ENCODE peak calls at places on chromosomes 12 and 14, in six cellular contexts. One of them, this sample, is unnamed.

GRCh38 chr12:92467886-92468285 is 234.9 kb upstream of the PLEKHG7 start:
- DNase-seq in endothelial cell: no peak
- DNase-seq in A172: peak
- DNase-seq in mesendoderm: peak
- DNase-seq in caudate nucleus: no peak
- DNase-seq in H9: no peak
- DNase-seq in this sample: no peak

GRCh38 chr12:126268222-126268621 is 1203.0 kb downstream of the AACS start:
- DNase-seq in mesendoderm: no peak
- DNase-seq in caudate nucleus: no peak
- DNase-seq in endothelial cell: no peak
- DNase-seq in H9: no peak
- DNase-seq in A172: no peak
- DNase-seq in this sample: no peak

GRCh38 chr14:56814468-56815074 is 4.3 kb upstream of the OTX2 start:
- DNase-seq in mesendoderm: peak
- DNase-seq in endothelial cell: no peak
- DNase-seq in caudate nucleus: no peak
- DNase-seq in A172: no peak
- DNase-seq in H9: peak
- DNase-seq in this sample: no peak

GRCh38 chr14:58918066-58918465 is 270.4 kb upstream of the DAAM1 start:
- DNase-seq in caudate nucleus: no peak
- DNase-seq in mesendoderm: no peak
- DNase-seq in A172: no peak
- DNase-seq in endothelial cell: no peak
- DNase-seq in H9: no peak
- DNase-seq in this sample: no peak

GRCh38 chr12:122449317-122449716 is 26.8 kb upstream of the CLIP1 start:
- DNase-seq in H9: no peak
- DNase-seq in endothelial cell: no peak
- DNase-seq in mesendoderm: no peak
- DNase-seq in caudate nucleus: no peak
- DNase-seq in A172: peak
- DNase-seq in this sample: no peak

GRCh38 chr14:31926123-31926522 is 151.0 kb upstream of the ARHGAP5 start:
- DNase-seq in H9: no peak
- DNase-seq in mesendoderm: peak
- DNase-seq in caudate nucleus: no peak
- DNase-seq in endothelial cell: no peak
- DNase-seq in A172: peak
- DNase-seq in this sample: no peak

GRCh38 chr12:92192361-92192760 is 46.7 kb upstream of the BTG1 start:
- DNase-seq in mesendoderm: no peak
- DNase-seq in H9: no peak
- DNase-seq in endothelial cell: no peak
- DNase-seq in A172: no peak
- DNase-seq in caudate nucleus: no peak
- DNase-seq in this sample: no peak

GRCh38 chr12:48197549-48197966 is 5.5 kb downstream of the OR10AD1 start:
- DNase-seq in mesendoderm: peak
- DNase-seq in caudate nucleus: no peak
- DNase-seq in endothelial cell: no peak
- DNase-seq in A172: no peak
- DNase-seq in H9: no peak
- DNase-seq in this sample: no peak

GRCh38 chr12:47981496-47982260 is 18.3 kb downstream of the TMEM106C start:
- DNase-seq in H9: no peak
- DNase-seq in A172: no peak
- DNase-seq in endothelial cell: no peak
- DNase-seq in mesendoderm: no peak
- DNase-seq in caudate nucleus: no peak
- DNase-seq in this sample: no peak

GRCh38 chr12:115528466-115528865 is 749.0 kb downstream of the MED13L start:
- DNase-seq in endothelial cell: no peak
- DNase-seq in A172: no peak
- DNase-seq in mesendoderm: no peak
- DNase-seq in caudate nucleus: no peak
- DNase-seq in H9: no peak
- DNase-seq in this sample: no peak

GRCh38 chr14:71466251-71466650 is 466.0 kb upstream of the RGS6 start:
- DNase-seq in mesendoderm: no peak
- DNase-seq in endothelial cell: no peak
- DNase-seq in caudate nucleus: no peak
- DNase-seq in H9: no peak
- DNase-seq in A172: no peak
- DNase-seq in this sample: no peak

GRCh38 chr12:48281811-48282210 is 68.9 kb downstream of the ZNF641 start:
- DNase-seq in endothelial cell: no peak
- DNase-seq in H9: no peak
- DNase-seq in mesendoderm: no peak
- DNase-seq in A172: peak
- DNase-seq in caudate nucleus: no peak
- DNase-seq in this sample: no peak

GRCh38 chr12:65827827-65828231 is 3.5 kb downstream of the HMGA2 start:
- DNase-seq in H9: no peak
- DNase-seq in caudate nucleus: no peak
- DNase-seq in A172: no peak
- DNase-seq in endothelial cell: no peak
- DNase-seq in mesendoderm: peak
- DNase-seq in this sample: no peak

GRCh38 chr12:68915055-68915454 is 17.9 kb downstream of the CPM start:
- DNase-seq in H9: no peak
- DNase-seq in endothelial cell: no peak
- DNase-seq in caudate nucleus: no peak
- DNase-seq in A172: peak
- DNase-seq in mesendoderm: no peak
- DNase-seq in this sample: no peak

GRCh38 chr14:105365681-105366080 is 32.7 kb upstream of the TEX22 start:
- DNase-seq in mesendoderm: no peak
- DNase-seq in A172: no peak
- DNase-seq in caudate nucleus: no peak
- DNase-seq in endothelial cell: no peak
- DNase-seq in H9: no peak
- DNase-seq in this sample: no peak

GRCh38 chr12:125470838-125471775 is 405.9 kb downstream of the AACS start:
- DNase-seq in endothelial cell: no peak
- DNase-seq in A172: no peak
- DNase-seq in mesendoderm: no peak
- DNase-seq in caudate nucleus: no peak
- DNase-seq in H9: no peak
- DNase-seq in this sample: no peak

GRCh38 chr12:8828514-8829127 is 6.2 kb downstream of the A2ML1 start:
- DNase-seq in endothelial cell: no peak
- DNase-seq in mesendoderm: peak
- DNase-seq in caudate nucleus: no peak
- DNase-seq in A172: peak
- DNase-seq in H9: peak
- DNase-seq in this sample: no peak

GRCh38 chr12:48954781-48955501 is 2.3 kb downstream of the ARF3 start:
- DNase-seq in mesendoderm: no peak
- DNase-seq in A172: no peak
- DNase-seq in H9: no peak
- DNase-seq in caudate nucleus: no peak
- DNase-seq in endothelial cell: no peak
- DNase-seq in this sample: no peak

GRCh38 chr12:33192226-33192625 is 247.4 kb downstream of the SYT10 start:
- DNase-seq in endothelial cell: no peak
- DNase-seq in A172: no peak
- DNase-seq in caudate nucleus: no peak
- DNase-seq in mesendoderm: no peak
- DNase-seq in H9: no peak
- DNase-seq in this sample: no peak

This sample was measured in central memory CD8-positive, alpha-beta T cell.